ENCODE peak calls at places on chromosome 15, in five cellular contexts. Z is DMS 273 treated with DMSO at 0.1 percent for 48 hours; K is stimulated activated CD8-positive, alpha-beta memory T cell treated with anti-CD3 and anti-CD28 coated beads, Interleukin-12 subunit alpha, Interleukin-12 subunit beta, amount 100 ng/mL, for 4 hours; A is stimulated activated CD4-positive, alpha-beta T cell treated with anti-CD3 and anti-CD28 coated beads, Interleukin-2, amount 100 ng/mL, for 48 hours; J is T-cell. W is an unnamed sample.
A peak's percentile ranks its signal among the peaks of the same experiment; 100 is the strongest.

GRCh38 chr15:89822951-89823701 is 8.5 kb upstream of the ANPEP start:
- DNase-seq in A (no peak), K (no peak), Z (no peak), J (no peak), W (no peak)

GRCh38 chr15:37056168-37056893 is 44.0 kb downstream of the MEIS2 start:
- DNase-seq in Z (no peak), A (no peak), K (no peak), J (no peak), W (no peak)

GRCh38 chr15:80121546-80121945 is 31.3 kb upstream of the FAH start:
- DNase-seq in Z (peak; percentile 3), J (no peak), K (no peak), A (no peak), W (no peak)

GRCh38 chr15:70475921-70476320 is 287.4 kb downstream of the UACA start:
- DNase-seq in A (no peak), Z (no peak), J (no peak), K (no peak), W (no peak)

GRCh38 chr15:31403096-31403495 is 76.5 kb downstream of the KLF13 start:
- DNase-seq in A (no peak), K (no peak), J (no peak), Z (no peak), W (no peak)

GRCh38 chr15:49093252-49094105 is 47.2 kb upstream of the SECISBP2L start:
- DNase-seq in J (no peak), Z (no peak), A (no peak), K (no peak), W (no peak)

GRCh38 chr15:85785887-85786777 is 8.6 kb downstream of the KLHL25 start:
- DNase-seq in A (no peak), K (no peak), Z (no peak), J (no peak), W (peak; percentile 89)

GRCh38 chr15:60634815-60635214 is 155.9 kb upstream of the ICE2 start:
- DNase-seq in A (no peak), J (no peak), K (no peak), Z (no peak), W (no peak)